ENCODE peak calls at places on chromosomes 12 and 14, in seven cellular contexts. K is neural progenitor cell, Q is H9, J is endothelial cell of umbilical vein, U is SK-N-SH, D is fibroblast of lung, O is neuronal stem cell. C is an unnamed sample. For H3K4me1, the result is how much of the 10 kb centered on the place peaks cover.

GRCh38 chr14:100640481-100641273 is 53.5 kb upstream of the BEGAIN start:
- DNase-seq in D (no peak), J (no peak), U (no peak), Q (no peak), O (no peak), K (no peak), C (no peak)

GRCh38 chr12:87676726-87677125 is 352.5 kb downstream of the C12orf50 start:
- DNase-seq in Q (no peak), O (no peak), D (no peak), J (no peak), K (no peak), U (no peak), C (no peak)

GRCh38 chr12:77133566-77133965 is 68.2 kb upstream of the E2F7 start:
- DNase-seq in Q (peak), U (no peak), K (peak), O (peak), D (peak), J (peak), C (no peak)

GRCh38 chr12:76586764-76587395 is 27.3 kb upstream of the OSBPL8 start:
- DNase-seq in Q (no peak), U (peak), O (peak), K (peak), J (peak), D (peak), C (no peak)

GRCh38 chr12:6735448-6736191 is 11.8 kb downstream of the COPS7A start:
- DNase-seq in D (peak), Q (peak), J (peak), U (peak), K (peak), O (no peak), C (peak)

GRCh38 chr14:60647081-60647836 is 2.0 kb downstream of the SIX1 start:
- DNase-seq in Q (peak), O (peak), D (peak), K (peak), J (peak), U (no peak), C (no peak)

GRCh38 chr12:91316825-91317224 is 134.2 kb upstream of the DCN start:
- DNase-seq in J (no peak), Q (no peak), O (no peak), D (peak), U (no peak), K (no peak), C (no peak)

GRCh38 chr14:64646103-64646502 is 58.1 kb upstream of the PLEKHG3 start:
- DNase-seq in U (no peak), K (no peak), Q (no peak), D (peak), J (no peak), O (no peak), C (no peak)

GRCh38 chr14:72786377-72787350 is 107.2 kb downstream of the DPF3 start:
- DNase-seq in J (no peak), Q (no peak), U (no peak), D (no peak), O (no peak), K (no peak), C (no peak)

GRCh38 chr14:89600950-89601826 is 184.2 kb upstream of the FOXN3 start:
- DNase-seq in U (no peak), J (peak), O (no peak), Q (no peak), D (no peak), K (no peak), C (no peak)

GRCh38 chr12:114355389-114356088 is 50.4 kb downstream of the TBX5 start:
- DNase-seq in K (peak), U (peak), Q (peak), D (peak), O (no peak), J (no peak), C (no peak)

GRCh38 chr12:67981236-67982164 is 7.7 kb upstream of the IFNG-AS1 start:
- DNase-seq in J (no peak), U (no peak), O (no peak), D (peak), K (no peak), Q (no peak), C (peak)

GRCh38 chr14:90137807-90138206 is 76.0 kb downstream of the KCNK13 start:
- DNase-seq in D (no peak), J (peak), Q (no peak), K (no peak), O (no peak), U (no peak), C (no peak)

GRCh38 chr14:39368261-39368959 is 63.8 kb downstream of the FBXO33 start:
- DNase-seq in O (peak), Q (peak), D (peak), K (peak), U (peak), J (peak), C (no peak)

DNA sequence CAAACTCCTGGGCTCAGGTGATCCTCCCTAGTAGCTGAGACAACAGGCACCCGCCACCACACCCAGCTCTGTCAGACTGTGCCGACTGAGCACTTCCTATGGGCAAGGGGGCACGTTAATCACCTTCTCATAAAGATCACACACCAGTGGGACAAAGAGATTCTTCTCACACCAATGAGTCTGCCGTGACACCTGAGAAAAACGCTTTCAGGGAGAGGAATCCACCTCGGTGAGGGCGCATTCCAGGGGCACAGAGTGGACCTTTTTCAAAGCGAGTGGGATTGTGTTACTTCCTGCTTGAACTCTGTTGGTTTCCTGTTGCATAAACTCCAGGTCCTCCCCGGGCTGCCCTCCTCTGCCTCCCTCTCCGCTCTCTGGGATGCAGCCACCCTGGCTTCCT is 17.5 kb upstream of the SCARB1 start:
- DNase-seq in Q (no peak), K (no peak), U (no peak), O (no peak), J (peak), D (no peak), C (no peak)
- H3K9ac ChIP-seq in Q (no peak), K (no peak), U (no peak), O (no peak), J (no peak), D (no peak), C (no peak)

DNA sequence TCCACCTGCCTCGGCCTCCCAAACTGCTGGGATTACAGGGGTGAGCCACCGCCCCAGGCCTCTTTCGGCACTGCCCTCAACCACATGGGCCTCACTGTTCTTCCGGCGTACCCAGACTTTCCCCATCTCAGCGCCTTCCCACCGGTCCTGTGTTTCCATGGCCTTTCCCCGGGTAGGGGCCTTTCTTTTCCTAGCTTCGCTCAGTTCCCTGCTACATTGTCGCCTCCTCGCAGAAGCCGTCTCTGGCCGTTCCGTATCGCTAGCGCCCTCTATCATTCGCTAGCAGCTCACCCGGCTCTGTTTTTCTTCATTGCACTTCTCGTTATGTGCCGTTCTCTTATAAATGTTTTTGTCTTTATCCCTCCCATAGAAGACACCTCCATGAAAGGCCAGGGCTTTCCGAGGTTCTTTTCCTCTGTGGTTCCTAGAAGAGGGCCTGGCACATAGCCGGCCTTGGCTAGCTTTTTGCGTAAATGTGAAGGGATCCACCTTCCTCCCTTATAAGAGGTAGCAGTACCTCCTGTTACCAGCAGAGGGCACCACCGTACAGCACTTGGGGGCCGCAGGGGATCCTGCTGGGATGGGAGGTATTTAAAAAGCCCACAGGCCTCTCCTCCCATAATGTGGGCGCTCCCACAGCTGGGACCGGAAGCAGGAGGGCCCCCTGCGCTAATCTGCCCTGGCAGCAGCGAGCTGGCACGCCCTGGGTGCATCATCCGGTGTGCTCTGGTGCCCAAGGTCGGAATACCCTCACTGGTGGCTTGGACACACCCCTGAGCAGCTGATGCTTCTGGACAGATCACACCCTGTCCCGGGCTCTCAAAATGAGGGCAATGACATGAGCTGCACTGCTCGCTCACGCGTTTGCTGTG is 18.8 kb downstream of the TAMALIN start:
- DNase-seq in K (peak), J (peak), D (peak), U (peak), Q (peak), O (peak), C (no peak)
- H3K4me1 ChIP-seq in K (under half), J (under half), D (under half), U (under half), Q (under half), O (under half), C (under half)

DNA sequence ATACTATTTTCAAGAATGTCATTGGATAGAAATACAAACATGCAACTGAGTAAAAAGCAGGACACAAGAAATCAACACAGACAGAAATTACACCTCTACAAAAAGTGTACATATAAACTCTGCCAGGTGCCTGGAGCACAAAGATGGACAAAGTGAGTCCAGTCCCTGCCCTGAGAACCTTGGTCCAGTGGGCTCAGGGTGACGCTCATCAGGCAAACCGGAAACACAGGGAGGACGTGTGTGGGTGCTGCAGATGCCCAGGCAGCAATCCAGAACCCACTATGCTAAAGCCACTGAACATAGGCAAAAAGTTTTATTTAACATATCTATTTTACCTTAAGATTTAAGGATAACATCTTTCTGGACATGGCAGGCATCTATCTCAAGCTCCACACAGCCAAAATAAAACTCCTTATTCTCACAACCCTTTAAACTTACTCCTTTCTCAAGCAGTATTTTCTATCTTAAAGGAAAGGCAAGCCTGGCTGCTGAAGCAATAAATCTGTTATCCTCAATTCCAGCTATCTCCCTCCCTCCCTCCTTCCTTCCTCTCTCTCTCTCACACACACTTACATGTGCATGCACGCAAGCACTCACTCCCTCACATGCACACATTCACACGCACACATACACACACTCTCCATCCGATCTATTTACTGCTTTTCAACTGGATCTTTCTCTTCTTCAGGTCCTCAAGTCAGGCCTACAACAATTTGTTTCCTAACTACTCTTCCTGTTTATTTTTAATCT is 10.2 kb downstream of the PPP1R13B start:
- DNase-seq in O (no peak), Q (no peak), K (no peak), J (peak), U (no peak), D (no peak), C (no peak)
- H3K27ac ChIP-seq in O (no peak), Q (no peak), K (no peak), J (no peak), U (no peak), D (no peak), C (no peak)

DNA sequence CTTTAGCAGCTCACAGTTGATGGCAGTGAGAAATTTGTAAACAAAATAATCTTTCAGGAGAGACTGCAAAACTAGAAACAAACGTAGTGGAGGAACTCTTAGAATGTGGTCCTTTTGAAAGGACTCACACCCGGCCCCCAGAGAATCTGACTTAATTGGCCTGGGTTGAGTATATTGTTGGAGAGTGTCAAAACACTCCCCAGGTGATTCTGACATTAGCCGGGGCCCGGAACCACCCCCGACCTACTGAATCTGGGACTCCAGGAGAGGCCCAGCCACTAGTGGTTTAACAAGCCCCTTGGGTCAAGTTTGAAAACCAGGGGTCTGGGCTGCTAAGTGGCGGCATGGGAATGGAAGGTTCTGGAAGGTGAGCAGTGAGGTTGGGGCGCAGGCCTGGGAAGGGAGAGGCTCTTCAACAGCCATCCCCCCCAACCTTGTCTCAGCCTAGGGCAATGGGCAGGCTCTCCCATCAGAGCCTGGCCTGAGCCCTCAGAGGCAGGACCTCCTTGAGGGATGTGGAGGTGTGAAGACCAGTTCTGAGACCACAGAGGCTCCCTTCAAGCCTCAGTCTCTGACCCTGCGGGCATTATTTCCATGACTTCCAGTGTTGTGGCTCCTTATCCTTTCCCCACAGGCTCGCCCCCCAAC is 1.1 kb upstream of the ELK3 start:
- DNase-seq in Q (no peak), U (no peak), O (no peak), K (no peak), J (no peak), D (no peak), C (no peak)
- H3K9ac ChIP-seq in Q (no peak), U (no peak), O (no peak), K (no peak), J (no peak), D (no peak), C (no peak)

GRCh38 chr14:92735344-92735743 is 13.1 kb downstream of the LGMN start:
- DNase-seq in J (no peak), K (no peak), Q (no peak), D (no peak), U (no peak), O (no peak), C (no peak)
- H3K4me1 ChIP-seq in J (under half), K (under half), Q (under half), D (under half), U (under half), O (under half), C (under half)

C was measured in keratinocyte.